ENCODE peak calls at places on chromosomes 1 and 21, in four cellular contexts. C is HepG2, D is H1, F is GM12878. R is an unnamed sample.

GRCh38 chr1:190320952-190321351 is 156.7 kb downstream of the BRINP3 start:
- DNase-seq in C (no peak), D (no peak), F (no peak), R (no peak)

GRCh38 chr1:160550572-160551034 is 27.5 kb upstream of the SLAMF6 start:
- DNase-seq in C (no peak), D (peak; percentile 81), F (no peak), R (peak; percentile 35)

GRCh38 chr21:45294509-45295291 is 7.0 kb upstream of the POFUT2 start:
- DNase-seq in C (no peak), D (peak; percentile 62), F (no peak), R (peak; percentile 31)

GRCh38 chr1:78275456-78275855 is 215.3 kb upstream of the PTGFR start:
- DNase-seq in C (no peak), D (no peak), F (no peak), R (no peak)

GRCh38 chr1:86776108-86776507 is 71.7 kb downstream of the SH3GLB1 start:
- DNase-seq in C (no peak), D (no peak), F (no peak), R (no peak)

GRCh38 chr21:34881421-34881820 is 167.7 kb downstream of the RUNX1 start:
- DNase-seq in C (no peak), D (no peak), F (no peak), R (no peak)

GRCh38 chr1:222926566-222926965 is 111.7 kb downstream of the DISP1 start:
- DNase-seq in C (no peak), D (no peak), F (no peak), R (no peak)

GRCh38 chr1:184701821-184702220 is 52.8 kb downstream of the EDEM3 start:
- DNase-seq in C (no peak), D (no peak), F (no peak), R (no peak)

GRCh38 chr21:19461481-19462205 is 1058.1 kb upstream of the TMPRSS15 start:
- DNase-seq in C (no peak), D (no peak), F (no peak), R (no peak)

GRCh38 chr1:6727535-6727934 is 25.9 kb upstream of the DNAJC11 start:
- DNase-seq in C (peak; percentile 59), D (peak; percentile 80), F (peak; percentile 16), R (peak; percentile 77)

GRCh38 chr1:36561365-36561731 is 78.6 kb upstream of the CSF3R start:
- DNase-seq in C (no peak), D (peak; percentile 34), F (no peak), R (no peak)

GRCh38 chr1:27005648-27006496 is 6.8 kb downstream of the TENT5B start:
- DNase-seq in C (no peak), D (peak; percentile 62), F (no peak), R (no peak)

GRCh38 chr1:74485622-74486021 is 26.8 kb downstream of the LRRC53 start:
- DNase-seq in C (no peak), D (no peak), F (no peak), R (no peak)

GRCh38 chr1:235045921-235046601 is 82.6 kb downstream of the TOMM20 start:
- DNase-seq in C (no peak), D (no peak), F (no peak), R (no peak)

GRCh38 chr1:171351961-171352360 is 38.0 kb downstream of the FMO4 start:
- DNase-seq in C (no peak), D (no peak), F (no peak), R (no peak)

GRCh38 chr1:61157420-61157987 is 75.1 kb downstream of the NFIA start:
- DNase-seq in C (peak; percentile 85), D (no peak), F (no peak), R (no peak)

GRCh38 chr21:33265664-33266049 is 510 bp upstream of the IL10RB start:
- DNase-seq in C (no peak), D (no peak), F (peak; percentile 68), R (peak; percentile 48)

DNA sequence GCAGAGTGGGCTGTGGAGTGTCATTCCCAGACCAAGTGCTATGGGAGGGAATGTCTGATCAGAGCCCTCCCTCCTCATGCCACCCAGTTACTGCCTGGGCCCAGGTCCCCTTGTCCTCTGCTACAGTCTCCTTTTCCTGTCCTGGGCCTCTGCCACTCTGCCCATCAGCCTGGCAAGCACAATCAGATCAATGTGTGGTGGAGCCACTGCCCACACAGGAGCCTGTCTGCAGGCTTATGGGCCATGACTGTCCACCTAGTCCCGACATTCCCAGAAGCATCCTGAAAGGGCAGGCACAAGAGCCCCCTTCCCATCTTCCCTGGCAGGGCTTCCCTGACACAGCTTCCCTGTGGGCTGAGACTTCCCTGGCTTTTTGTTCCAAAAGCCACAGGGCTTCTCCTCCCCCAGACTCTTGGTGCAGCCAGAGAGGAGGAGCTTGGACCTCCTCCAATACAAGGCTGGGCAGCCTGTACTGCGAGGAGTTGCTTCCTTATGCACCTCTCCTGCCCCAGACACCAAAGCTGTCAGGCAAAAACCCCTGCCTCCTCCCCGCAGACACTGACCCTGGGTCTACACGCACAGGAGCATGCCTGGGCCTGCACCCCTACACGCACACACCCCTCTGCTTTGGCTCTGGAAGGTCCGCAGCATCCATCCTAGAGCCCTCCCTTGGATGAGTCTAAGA is 29.2 kb upstream of the CNTN2 start:
- DNase-seq in C (no peak), D (no peak), F (no peak), R (no peak)
- TF ChIP-seq MAX in C (no peak), D (no peak), F (no peak), R (no peak)

GRCh38 chr1:228781161-228781771 is 46.0 kb downstream of the RHOU start:
- DNase-seq in C (no peak), D (no peak), F (no peak), R (no peak)
- TF ChIP-seq BRCA1 in C (no peak), D (no peak), F (no peak), R (no peak)

GRCh38 chr1:21313146-21313885 is 23.1 kb upstream of the ECE1 start:
- DNase-seq in C (no peak), D (no peak), F (no peak), R (no peak)
- TF ChIP-seq MAX in C (no peak), D (no peak), F (no peak), R (no peak)

GRCh38 chr1:116379057-116379630 is 6.1 kb downstream of the ATP1A1 start:
- DNase-seq in C (no peak), D (no peak), F (no peak), R (no peak)
- TF ChIP-seq BRCA1 in C (no peak), D (no peak), F (no peak), R (no peak)